ENCODE peak calls at places on chromosome 10, in five cellular contexts. L, O, X, G and J are unnamed samples. For H3K4me1, the result is how much of the 10 kb centered on the place peaks cover.

GRCh38 chr10:110495731-110496552 is 1.8 kb upstream of the DUSP5 start:
- DNase-seq in L (no peak), O (peak), X (no peak), G (peak), J (peak)

GRCh38 chr10:76469675-76470074 is 1038.3 kb downstream of the LRMDA start:
- DNase-seq in X (no peak), O (no peak), G (no peak), L (no peak), J (peak)

GRCh38 chr10:69508738-69509340 is 57.6 kb downstream of the TSPAN15 start:
- DNase-seq in X (no peak), G (no peak), O (no peak), L (no peak), J (no peak)

GRCh38 chr10:15877836-15878576 is 17.7 kb upstream of the MINDY3 start:
- DNase-seq in L (no peak), X (no peak), G (peak), O (peak), J (no peak)

GRCh38 chr10:10804998-10805737 is 212.5 kb upstream of the CELF2 start:
- DNase-seq in O (no peak), G (peak), X (no peak), L (no peak), J (peak)

GRCh38 chr10:32972929-32973328 is 14.9 kb upstream of the ITGB1 start:
- DNase-seq in X (peak), O (no peak), L (no peak), G (peak), J (no peak)

GRCh38 chr10:45557275-45557905 is 115.2 kb downstream of the ZFAND4 start:
- DNase-seq in X (peak), G (no peak), O (no peak), L (no peak), J (no peak)

GRCh38 chr10:103550229-103550628 is 56.7 kb downstream of the NEURL1 start:
- DNase-seq in G (no peak), O (no peak), X (no peak), L (no peak), J (no peak)

GRCh38 chr10:124740374-124741280 is 3.6 kb downstream of the FAM53B start:
- DNase-seq in G (peak), O (peak), X (peak), L (no peak), J (peak)

GRCh38 chr10:61001731-61002122 is 57.7 kb upstream of the RHOBTB1 start:
- DNase-seq in G (no peak), O (no peak), X (no peak), L (no peak), J (no peak)

GRCh38 chr10:133163889-133164815 is 4.1 kb downstream of the KNDC1 start:
- DNase-seq in L (no peak), O (no peak), X (no peak), G (no peak), J (no peak)

GRCh38 chr10:114482915-114483314 is 78.6 kb upstream of the AFAP1L2 start:
- DNase-seq in O (no peak), L (no peak), X (no peak), G (no peak), J (no peak)

GRCh38 chr10:89475137-89475536 is 60.3 kb downstream of the SLC16A12 start:
- DNase-seq in G (no peak), X (no peak), L (no peak), O (peak), J (no peak)

GRCh38 chr10:133390597-133391248 is 3.2 kb upstream of the MTG1 start:
- DNase-seq in X (peak), G (no peak), O (no peak), L (no peak), J (no peak)

GRCh38 chr10:68231106-68231901 is 609 bp downstream of the ATOH7 start:
- DNase-seq in X (peak), O (peak), L (peak), G (peak), J (peak)

GRCh38 chr10:80500572-80501380 is 36.9 kb upstream of the SH2D4B start:
- DNase-seq in X (no peak), G (no peak), O (no peak), L (no peak), J (no peak)

GRCh38 chr10:74932648-74933047 is 106.2 kb downstream of the KAT6B start:
- DNase-seq in O (no peak), G (peak), X (no peak), L (no peak), J (no peak)

GRCh38 chr10:21527634-21528451 is 2.4 kb upstream of the SKIDA1 start:
- DNase-seq in O (no peak), G (peak), L (no peak), X (no peak), J (peak)

GRCh38 chr10:11164806-11165590 is 147.3 kb downstream of the CELF2 start:
- DNase-seq in X (peak), L (no peak), G (no peak), O (peak), J (peak)

GRCh38 chr10:65622608-65623007 is 1303.2 kb upstream of the LRRTM3 start:
- DNase-seq in L (no peak), X (no peak), O (no peak), G (peak), J (no peak)

GRCh38 chr10:119253433-119254174 is 46.2 kb downstream of the GRK5 start:
- DNase-seq in O (peak), L (peak), G (peak), X (no peak), J (peak)

GRCh38 chr10:96257944-96258343 is 13.4 kb downstream of the BLNK start:
- DNase-seq in X (no peak), G (no peak), L (no peak), O (no peak), J (no peak)

GRCh38 chr10:12180221-12180974 is 15.3 kb downstream of the NUDT5 start:
- DNase-seq in L (no peak), G (no peak), X (no peak), O (no peak), J (no peak)

GRCh38 chr10:130729876-130730275 is 581.6 kb downstream of the TCERG1L start:
- DNase-seq in L (no peak), O (no peak), G (no peak), X (no peak), J (no peak)

GRCh38 chr10:122263971-122264370 is 7.1 kb upstream of the BTBD16 start:
- DNase-seq in L (no peak), O (no peak), G (peak), X (no peak), J (peak)

GRCh38 chr10:81957976-81958375 is 83.0 kb downstream of the NRG3 start:
- DNase-seq in L (no peak), X (no peak), O (no peak), G (no peak), J (no peak)

GRCh38 chr10:131677671-131678070 is 223.1 kb upstream of the PPP2R2D start:
- DNase-seq in G (no peak), L (no peak), X (no peak), O (peak), J (no peak)

GRCh38 chr10:87596351-87596750 is 63.3 kb upstream of the PAPSS2 start:
- DNase-seq in X (no peak), L (no peak), O (no peak), G (no peak), J (no peak)

GRCh38 chr10:87591589-87591886 is 68.1 kb upstream of the PAPSS2 start:
- DNase-seq in O (no peak), L (no peak), G (peak), X (no peak), J (no peak)

GRCh38 chr10:87594181-87594580 is 65.5 kb upstream of the PAPSS2 start:
- DNase-seq in G (peak), X (no peak), O (no peak), L (no peak), J (no peak)

GRCh38 chr10:87594864-87595263 is 64.8 kb upstream of the PAPSS2 start:
- DNase-seq in O (no peak), X (no peak), L (no peak), G (no peak), J (no peak)

DNA sequence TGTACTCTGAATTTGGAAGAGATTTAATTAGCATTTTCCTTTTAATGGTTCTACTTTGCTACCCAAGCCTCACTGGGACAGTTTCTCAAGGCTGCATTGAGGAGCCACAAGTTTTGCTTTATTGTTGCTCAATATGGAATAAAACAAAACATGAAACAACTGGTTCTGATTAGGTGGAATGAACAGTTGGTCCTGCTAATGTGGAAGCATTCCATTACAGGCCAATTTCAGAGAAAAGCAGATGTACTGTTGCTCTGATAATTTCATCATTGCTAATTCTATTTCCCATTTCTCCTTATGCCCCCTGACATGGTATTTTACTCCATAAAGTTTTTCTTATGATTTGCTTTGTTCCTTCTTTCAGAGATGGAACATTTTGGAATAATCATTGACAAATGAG is 66.0 kb upstream of the PAPSS2 start:
- DNase-seq in X (no peak), L (no peak), O (no peak), G (no peak), J (peak)
- H3K4me1 ChIP-seq in X (under half), L (under half), O (under half), G (under half), J (under half)

GRCh38 chr10:112227331-112227961 is 43.9 kb upstream of the GPAM start:
- DNase-seq in G (no peak), X (no peak), L (no peak), O (no peak), J (peak)
- TF ChIP-seq EZH2phosphoT487 in G (no peak), X (no peak), L (no peak), O (no peak), J (peak)

GRCh38 chr10:71780722-71781121 is 7.4 kb upstream of the VSIR start:
- DNase-seq in X (peak), O (no peak), G (no peak), L (no peak), J (no peak)
- H3K4me1 ChIP-seq in X (under half), O (under half), G (under half), L (under half), J (under half)

GRCh38 chr10:94443052-94443451 is 40.7 kb downstream of the TBC1D12 start:
- DNase-seq in O (no peak), L (no peak), X (no peak), G (no peak), J (no peak)
- TF ChIP-seq EZH2phosphoT487 in O (no peak), L (no peak), X (no peak), G (no peak), J (no peak)

DNA sequence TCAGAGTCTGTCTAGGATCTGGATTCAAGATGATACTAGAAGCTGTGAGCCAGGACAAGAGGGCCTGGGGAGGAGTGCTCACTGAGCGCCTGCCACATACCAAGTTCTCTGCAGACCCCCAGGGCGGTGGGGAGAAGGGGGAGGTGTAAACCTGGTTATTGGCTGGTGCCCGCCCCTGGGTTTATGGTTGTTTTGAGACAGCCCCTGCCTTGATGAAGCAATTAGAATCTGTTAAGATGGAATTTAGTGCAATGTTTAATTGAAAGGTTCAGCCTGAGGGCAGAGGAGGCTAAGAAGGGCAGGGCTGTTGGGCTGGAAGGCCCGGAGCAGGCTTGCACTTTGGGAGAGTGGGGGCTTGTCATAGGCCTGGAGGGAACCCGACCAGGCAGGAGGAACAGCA is 42.7 kb downstream of the PRF1 start:
- DNase-seq in L (no peak), X (no peak), G (no peak), O (no peak), J (no peak)
- H3K4me1 ChIP-seq in L (under half), X (half or more), G (under half), O (under half), J (under half)

GRCh38 chr10:6140141-6140841 is 51.5 kb downstream of the RBM17 start:
- DNase-seq in X (no peak), O (peak), L (no peak), G (no peak), J (no peak)
- TF ChIP-seq EZH2phosphoT487 in X (no peak), O (no peak), L (no peak), G (no peak), J (no peak)

DNA sequence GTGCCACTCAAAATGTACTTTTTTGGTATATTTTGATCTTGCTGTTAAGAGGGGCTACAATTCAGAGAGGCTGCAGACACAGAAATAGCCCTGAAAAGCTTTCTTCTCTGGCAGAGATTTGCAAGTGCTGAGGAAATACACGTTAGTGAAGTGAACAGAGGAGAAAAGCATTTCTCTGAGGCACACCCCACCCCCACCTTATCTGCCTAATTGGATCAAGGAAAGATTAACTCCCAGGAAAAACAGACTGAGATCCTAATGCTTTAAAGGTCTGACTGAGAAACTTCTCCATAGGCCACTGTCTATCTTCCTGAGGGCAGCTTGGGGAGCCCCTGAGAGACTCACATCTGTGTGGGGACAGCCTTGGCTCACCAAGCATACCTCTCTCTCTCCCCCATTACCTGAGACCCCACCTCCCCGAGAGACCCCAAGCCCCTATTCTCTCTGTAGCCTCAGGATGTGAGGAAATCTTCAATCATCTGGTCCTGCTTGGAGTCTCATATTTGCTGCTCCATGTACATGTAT is 14.8 kb upstream of the AKR1C3 start:
- DNase-seq in X (no peak), G (no peak), O (peak), L (no peak), J (no peak)
- H3K4me1 ChIP-seq in X (under half), G (under half), O (under half), L (under half), J (under half)

GRCh38 chr10:78514459-78514858 is 480.8 kb downstream of the RPS24 start:
- DNase-seq in L (no peak), O (no peak), G (no peak), X (no peak), J (peak)

GRCh38 chr10:78512205-78512550 is 478.5 kb downstream of the RPS24 start:
- DNase-seq in G (no peak), O (no peak), X (no peak), L (no peak), J (no peak)

GRCh38 chr10:78513986-78514385 is 480.3 kb downstream of the RPS24 start:
- DNase-seq in X (no peak), G (no peak), O (no peak), L (no peak), J (no peak)

GRCh38 chr10:78511324-78512204 is 477.9 kb downstream of the RPS24 start:
- DNase-seq in O (no peak), L (no peak), G (no peak), X (no peak), J (peak)

GRCh38 chr10:78513330-78513729 is 479.7 kb downstream of the RPS24 start:
- DNase-seq in O (no peak), G (peak), X (no peak), L (no peak), J (no peak)
- TF ChIP-seq EZH2phosphoT487 in O (no peak), G (no peak), X (no peak), L (no peak), J (no peak)